ENCODE peak calls at places on chromosome 15, in nine cellular contexts. F is heart left ventricle, G is astrocyte of the spinal cord, H is psoas muscle, C is activated B cell treated with CpG ODN at 0.5 μM for 24 hours, J is foreskin fibroblast, P is OCI-LY7, K is tibial artery, S is AG04450. Y is an unnamed sample.
A peak's percentile ranks its signal among the peaks of the same experiment; 100 is the strongest.

GRCh38 chr15:32117122-32117521 is 86.8 kb downstream of the CHRNA7 start:
- DNase-seq in F (no peak), G (no peak), H (no peak), C (no peak), J (no peak), P (no peak), K (no peak), S (no peak), Y (no peak)

GRCh38 chr15:91348812-91349500 is 248.9 kb downstream of the SV2B start:
- DNase-seq in F (no peak), G (no peak), H (no peak), C (no peak), J (no peak), P (no peak), K (no peak), S (no peak), Y (no peak)

GRCh38 chr15:58355352-58355964 is 76.3 kb upstream of the LIPC start:
- DNase-seq in F (no peak), G (no peak), H (no peak), C (no peak), J (no peak), P (peak; percentile 76), K (no peak), S (no peak), Y (no peak)

GRCh38 chr15:68149059-68149458 is 56.1 kb downstream of the CALML4 start:
- DNase-seq in F (no peak), G (peak; percentile 50), H (no peak), C (no peak), J (peak; percentile 46), P (no peak), K (no peak), S (no peak), Y (no peak)

GRCh38 chr15:95171551-95171950 is 940.2 kb downstream of the MCTP2 start:
- DNase-seq in F (no peak), G (no peak), H (no peak), C (no peak), J (no peak), P (no peak), K (no peak), S (no peak), Y (no peak)

GRCh38 chr15:84725001-84725491 is 9.1 kb upstream of the SEC11A start:
- DNase-seq in F (no peak), G (no peak), H (no peak), C (no peak), J (no peak), P (peak; percentile 80), K (peak; percentile 50), S (no peak), Y (no peak)

GRCh38 chr15:58241872-58242271 is 103.7 kb downstream of the AQP9 start:
- DNase-seq in F (no peak), G (no peak), H (no peak), C (no peak), J (no peak), P (no peak), K (no peak), S (no peak), Y (no peak)

GRCh38 chr15:67880651-67881182 is 40.9 kb upstream of the RNU6-1 start:
- DNase-seq in F (peak; percentile 40), G (no peak), H (no peak), C (no peak), J (no peak), P (peak; percentile 13), K (peak; percentile 38), S (no peak), Y (no peak)

GRCh38 chr15:69997701-69998273 is 99.9 kb downstream of the TLE3 start:
- DNase-seq in F (peak; percentile 45), G (peak; percentile 33), H (peak; percentile 67), C (no peak), J (peak; percentile 6), P (peak; percentile 50), K (peak; percentile 49), S (no peak), Y (no peak)

GRCh38 chr15:39079296-39079834 is 501.5 kb upstream of the THBS1 start:
- DNase-seq in F (no peak), G (peak; percentile 67), H (no peak), C (no peak), J (no peak), P (no peak), K (no peak), S (peak; percentile 65), Y (no peak)

GRCh38 chr15:86877171-86877631 is 797.5 kb downstream of the AGBL1 start:
- DNase-seq in F (no peak), G (no peak), H (peak; percentile 55), C (no peak), J (no peak), P (no peak), K (no peak), S (no peak), Y (no peak)

GRCh38 chr15:40511472-40512133 is 40.8 kb downstream of the CHST14 start:
- DNase-seq in F (peak; percentile 84), G (peak; percentile 23), H (peak; percentile 89), C (peak; percentile 50), J (peak; percentile 33), P (no peak), K (peak; percentile 29), S (no peak), Y (no peak)

GRCh38 chr15:69090197-69090948 is 70.1 kb upstream of the GLCE start:
- DNase-seq in F (no peak), G (peak; percentile 5), H (no peak), C (no peak), J (no peak), P (no peak), K (no peak), S (no peak), Y (peak; percentile 12)

GRCh38 chr15:52528465-52529288 is at the start of gene MYO5A:
- DNase-seq in F (peak; percentile 72), G (peak; percentile 74), H (peak; percentile 89), C (peak; percentile 81), J (peak; percentile 81), P (peak; percentile 91), K (peak; percentile 66), S (no peak), Y (peak; percentile 37)

GRCh38 chr15:63506537-63507035 is 2.2 kb downstream of the USP3 start:
- DNase-seq in F (no peak), G (no peak), H (no peak), C (no peak), J (no peak), P (peak; percentile 36), K (no peak), S (no peak), Y (no peak)

GRCh38 chr15:73388256-73388781 is 19.6 kb upstream of the HCN4 start:
- DNase-seq in F (no peak), G (peak; percentile 32), H (no peak), C (no peak), J (peak; percentile 33), P (no peak), K (no peak), S (no peak), Y (no peak)

GRCh38 chr15:65323071-65323511 is 18.6 kb downstream of the RNU5B-1 start:
- DNase-seq in F (peak; percentile 79), G (peak; percentile 33), H (peak; percentile 46), C (no peak), J (no peak), P (no peak), K (no peak), S (no peak), Y (no peak)
- TF ChIP-seq CTCF in F (no peak), G (no peak), H (no peak), C (no peak), J (no peak), P (no peak), K (no peak), S (no peak), Y (no peak)

GRCh38 chr15:89707577-89707976 is 17.0 kb downstream of the WDR93 start:
- DNase-seq in F (no peak), G (no peak), H (no peak), C (no peak), J (no peak), P (no peak), K (no peak), S (no peak), Y (no peak)
- TF ChIP-seq CTCF in F (no peak), G (no peak), H (no peak), C (no peak), J (no peak), P (no peak), K (no peak), S (no peak), Y (no peak)

DNA sequence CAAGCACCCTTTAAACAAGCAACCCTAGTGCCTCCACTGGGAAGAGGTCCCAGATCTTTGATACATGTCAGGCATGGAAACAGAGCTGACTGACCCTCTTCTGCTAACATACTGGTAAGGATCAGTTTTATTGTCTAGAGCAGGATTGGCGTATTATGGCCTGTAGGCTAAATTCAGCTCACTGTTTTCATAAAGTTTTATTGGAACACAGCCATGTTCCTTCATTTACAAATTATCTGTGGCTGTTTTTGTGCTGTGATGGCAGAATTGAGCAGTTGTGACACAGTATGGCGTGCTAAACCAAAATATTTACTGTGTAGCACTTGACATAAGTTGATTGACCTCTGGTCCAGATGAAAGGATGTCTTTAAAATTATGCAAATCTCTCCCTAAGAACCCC is 45.0 kb downstream of the WDR76 start:
- DNase-seq in F (no peak), G (no peak), H (no peak), C (no peak), J (no peak), P (no peak), K (no peak), S (no peak), Y (no peak)
- TF ChIP-seq CTCF in F (no peak), G (no peak), H (no peak), C (no peak), J (no peak), P (no peak), K (no peak), S (no peak), Y (no peak)

GRCh38 chr15:99718421-99718820 is 14.8 kb downstream of the LYSMD4 start:
- DNase-seq in F (no peak), G (no peak), H (no peak), C (no peak), J (no peak), P (no peak), K (no peak), S (no peak), Y (no peak)

GRCh38 chr15:99721104-99721778 is 12.0 kb downstream of the LYSMD4 start:
- DNase-seq in F (no peak), G (no peak), H (no peak), C (no peak), J (no peak), P (peak; percentile 51), K (no peak), S (no peak), Y (no peak)

GRCh38 chr15:99720533-99720932 is 12.7 kb downstream of the LYSMD4 start:
- DNase-seq in F (no peak), G (no peak), H (no peak), C (no peak), J (no peak), P (no peak), K (no peak), S (no peak), Y (no peak)

GRCh38 chr15:99717129-99718024 is 15.9 kb downstream of the LYSMD4 start:
- DNase-seq in F (no peak), G (no peak), H (peak; percentile 70), C (no peak), J (no peak), P (no peak), K (no peak), S (no peak), Y (no peak)

DNA sequence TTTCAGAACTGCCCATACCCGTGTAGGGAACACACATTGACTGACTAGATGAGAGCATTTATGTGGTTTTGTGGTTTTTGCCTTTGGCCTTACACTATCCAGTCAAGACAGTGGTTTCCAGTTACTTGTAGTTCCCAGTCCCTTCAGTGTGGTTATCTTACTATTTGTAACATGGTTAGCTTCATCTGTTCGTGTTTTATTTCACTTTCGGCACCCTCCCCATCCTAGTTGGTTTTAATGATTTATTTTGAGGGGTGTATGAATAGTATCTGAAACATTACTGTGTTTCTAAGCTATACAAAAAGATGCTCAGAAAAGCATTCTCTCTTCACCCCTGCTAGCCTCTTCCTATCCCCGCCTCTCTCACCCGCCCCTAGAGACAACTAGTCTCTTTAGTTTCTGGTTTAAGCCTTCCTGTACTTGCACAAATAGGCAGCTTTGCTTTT is 14.1 kb downstream of the LYSMD4 start:
- DNase-seq in F (no peak), G (peak; percentile 90), H (no peak), C (no peak), J (peak; percentile 45), P (no peak), K (no peak), S (peak; percentile 51), Y (no peak)
- TF ChIP-seq CTCF in F (no peak), G (no peak), H (no peak), C (no peak), J (no peak), P (no peak), K (no peak), S (no peak), Y (no peak)

Y was measured in AG09319.